ENCODE peak calls at places on chromosome 12, in nine cellular contexts. X is dorsolateral prefrontal cortex, E is astrocyte of the spinal cord, G is uterus, Y is prostate gland, R is colonic mucosa, B is cardiac muscle cell, L is fibroblast of mammary gland, O is AG10803. C is an unnamed sample.

GRCh38 chr12:49827351-49828099 is 688 bp downstream of the NCKAP5L start:
- DNase-seq in X (peak; percentile 83), E (peak; percentile 61), G (peak; percentile 70), Y (peak; percentile 17), R (peak; percentile 50), B (peak; percentile 87), L (peak; percentile 38), O (peak; percentile 75), C (no peak)

GRCh38 chr12:83317641-83318040 is 630.9 kb downstream of the TMTC2 start:
- DNase-seq in X (no peak), E (no peak), G (no peak), Y (no peak), R (no peak), B (no peak), L (no peak), O (no peak), C (no peak)

GRCh38 chr12:12327802-12328201 is 22.2 kb downstream of the MANSC1 start:
- DNase-seq in X (no peak), E (peak; percentile 68), G (peak; percentile 8), Y (peak; percentile 35), R (no peak), B (peak; percentile 71), L (peak; percentile 76), O (peak; percentile 72), C (no peak)

GRCh38 chr12:1011091-1011490 is 20.1 kb downstream of the ERC1 start:
- DNase-seq in X (no peak), E (no peak), G (no peak), Y (no peak), R (no peak), B (no peak), L (no peak), O (no peak), C (no peak)

GRCh38 chr12:122423258-122424165 is 1.0 kb upstream of the CLIP1 start:
- DNase-seq in X (peak; percentile 47), E (peak; percentile 50), G (no peak), Y (no peak), R (peak; percentile 46), B (peak; percentile 48), L (no peak), O (no peak), C (no peak)

GRCh38 chr12:118463677-118464076 is 87.3 kb downstream of the SUDS3 start:
- DNase-seq in X (no peak), E (no peak), G (no peak), Y (no peak), R (no peak), B (no peak), L (no peak), O (no peak), C (no peak)

GRCh38 chr12:104930388-104931326 is 27.4 kb downstream of the SLC41A2 start:
- DNase-seq in X (no peak), E (no peak), G (no peak), Y (no peak), R (no peak), B (no peak), L (peak; percentile 75), O (peak; percentile 51), C (no peak)

GRCh38 chr12:106302401-106303201 is at the start of gene TCP11L2:
- DNase-seq in X (peak; percentile 92), E (peak; percentile 80), G (peak; percentile 85), Y (peak; percentile 90), R (peak; percentile 91), B (peak; percentile 90), L (peak; percentile 58), O (peak; percentile 80), C (no peak)

GRCh38 chr12:92648242-92649031 is 54.4 kb upstream of the PLEKHG7 start:
- DNase-seq in X (no peak), E (peak; percentile 19), G (no peak), Y (no peak), R (no peak), B (no peak), L (peak; percentile 14), O (peak; percentile 17), C (no peak)

GRCh38 chr12:92827836-92828431 is 101.2 kb downstream of the EEA1 start:
- DNase-seq in X (no peak), E (peak; percentile 49), G (no peak), Y (no peak), R (peak; percentile 40), B (peak; percentile 51), L (peak; percentile 67), O (peak; percentile 40), C (no peak)

GRCh38 chr12:94872671-94873367 is 130.7 kb downstream of the NDUFA12 start:
- DNase-seq in X (no peak), E (no peak), G (peak; percentile 17), Y (peak; percentile 40), R (no peak), B (no peak), L (no peak), O (no peak), C (no peak)

GRCh38 chr12:133037207-133038005 is at the start of gene ZNF84:
- DNase-seq in X (peak; percentile 92), E (peak; percentile 98), G (peak; percentile 94), Y (peak; percentile 96), R (peak; percentile 98), B (peak; percentile 98), L (peak; percentile 96), O (peak; percentile 99), C (peak; percentile 93)

GRCh38 chr12:50275545-50275944 is 7.8 kb downstream of the LIMA1 start:
- DNase-seq in X (no peak), E (no peak), G (no peak), Y (no peak), R (peak; percentile 94), B (no peak), L (no peak), O (no peak), C (no peak)

GRCh38 chr12:52119398-52120254 is 40.1 kb downstream of the SMIM41 start:
- DNase-seq in X (peak; percentile 38), E (peak; percentile 28), G (no peak), Y (no peak), R (peak; percentile 63), B (peak; percentile 81), L (peak; percentile 9), O (no peak), C (no peak)

GRCh38 chr12:112909693-112910092 is 2.9 kb downstream of the OAS1 start:
- DNase-seq in X (no peak), E (no peak), G (no peak), Y (no peak), R (no peak), B (no peak), L (no peak), O (no peak), C (no peak)

GRCh38 chr12:112905451-112906089 is 1.2 kb upstream of the OAS1 start:
- DNase-seq in X (no peak), E (no peak), G (no peak), Y (no peak), R (peak; percentile 62), B (no peak), L (no peak), O (no peak), C (no peak)

GRCh38 chr12:112906712-112907414 is at the start of gene OAS1:
- DNase-seq in X (no peak), E (peak; percentile 40), G (peak; percentile 19), Y (peak; percentile 59), R (peak; percentile 84), B (peak; percentile 46), L (peak; percentile 35), O (peak; percentile 17), C (no peak)

GRCh38 chr12:112908548-112908947 is 1.8 kb downstream of the OAS1 start:
- DNase-seq in X (no peak), E (no peak), G (no peak), Y (no peak), R (no peak), B (no peak), L (no peak), O (no peak), C (no peak)

GRCh38 chr12:112907415-112908157 is 824 bp downstream of the OAS1 start:
- DNase-seq in X (no peak), E (no peak), G (no peak), Y (no peak), R (peak; percentile 39), B (no peak), L (no peak), O (no peak), C (no peak)
- H3K4me3 ChIP-seq in X (peak overlapping the region; percentile 53), E (no peak overlapping the region), G (peak overlapping the region; percentile 33), Y (peak overlapping the region; percentile 28), R (peak overlapping the region; percentile 47), B (no peak overlapping the region), L (no peak overlapping the region), O (no peak overlapping the region), C (no peak overlapping the region)

GRCh38 chr12:6072302-6072752 is 52.1 kb downstream of the VWF start:
- DNase-seq in X (no peak), E (peak; percentile 49), G (no peak), Y (peak; percentile 58), R (no peak), B (no peak), L (peak; percentile 66), O (peak; percentile 75), C (peak; percentile 69)
- TF ChIP-seq CTCF in X (no peak), E (peak; percentile 36), G (no peak), Y (no peak), R (no peak), B (peak; percentile 56), L (peak; percentile 20), O (peak; percentile 41), C (peak; percentile 28)

GRCh38 chr12:46435625-46436024 is 63.1 kb upstream of the SLC38A2 start:
- DNase-seq in X (no peak), E (no peak), G (no peak), Y (no peak), R (no peak), B (no peak), L (no peak), O (no peak), C (no peak)

GRCh38 chr12:46433829-46434228 is 61.3 kb upstream of the SLC38A2 start:
- DNase-seq in X (no peak), E (no peak), G (no peak), Y (no peak), R (no peak), B (no peak), L (no peak), O (no peak), C (no peak)

GRCh38 chr12:46432325-46432724 is 59.8 kb upstream of the SLC38A2 start:
- DNase-seq in X (no peak), E (no peak), G (no peak), Y (no peak), R (no peak), B (no peak), L (no peak), O (no peak), C (no peak)

GRCh38 chr12:46430340-46430948 is 57.9 kb upstream of the SLC38A2 start:
- DNase-seq in X (no peak), E (peak; percentile 84), G (no peak), Y (no peak), R (peak; percentile 37), B (no peak), L (peak; percentile 89), O (peak; percentile 78), C (peak; percentile 55)
- H3K4me3 ChIP-seq in X (no peak overlapping the region), E (no peak overlapping the region), G (no peak overlapping the region), Y (no peak overlapping the region), R (no peak overlapping the region), B (no peak overlapping the region), L (no peak overlapping the region), O (no peak overlapping the region), C (no peak overlapping the region)

GRCh38 chr12:22712083-22712482 is 87.1 kb downstream of the ETNK1 start:
- DNase-seq in X (no peak), E (no peak), G (no peak), Y (no peak), R (no peak), B (no peak), L (no peak), O (no peak), C (no peak)

GRCh38 chr12:22715254-22715653 is 90.3 kb downstream of the ETNK1 start:
- DNase-seq in X (no peak), E (no peak), G (no peak), Y (no peak), R (no peak), B (no peak), L (no peak), O (no peak), C (no peak)

GRCh38 chr12:22709292-22709691 is 84.3 kb downstream of the ETNK1 start:
- DNase-seq in X (no peak), E (peak; percentile 26), G (no peak), Y (no peak), R (no peak), B (peak; percentile 52), L (peak; percentile 49), O (peak; percentile 32), C (no peak)
- TF ChIP-seq CTCF in X (peak; percentile 60), E (peak; percentile 42), G (peak; percentile 9), Y (no peak), R (no peak), B (peak; percentile 35), L (peak; percentile 65), O (peak; percentile 63), C (peak; percentile 40)

C was measured in AG04449.